ENCODE peak calls at places on chromosomes 7 and 10, in seven cellular contexts. One of them, this sample, is unnamed.

GRCh38 chr10:5595591-5596590 is 70.5 kb downstream of the ASB13 start:
- DNase-seq in PC-9: peak; percentile 93
- DNase-seq in prostate gland: no peak
- DNase-seq in fibroblast of lung: no peak
- DNase-seq in K562: no peak
- DNase-seq in neural progenitor cell: no peak
- DNase-seq in AG04450: peak; percentile 55
- DNase-seq in this sample: no peak

GRCh38 chr10:18216482-18216881 is 76.3 kb downstream of the CACNB2 start:
- DNase-seq in PC-9: no peak
- DNase-seq in prostate gland: no peak
- DNase-seq in fibroblast of lung: peak; percentile 73
- DNase-seq in K562: no peak
- DNase-seq in neural progenitor cell: peak; percentile 20
- DNase-seq in AG04450: no peak
- DNase-seq in this sample: no peak

GRCh38 chr10:129919358-129919757 is 44.7 kb downstream of the EBF3 start:
- DNase-seq in PC-9: no peak
- DNase-seq in prostate gland: no peak
- DNase-seq in fibroblast of lung: no peak
- DNase-seq in K562: no peak
- DNase-seq in neural progenitor cell: no peak
- DNase-seq in AG04450: no peak
- DNase-seq in this sample: no peak

GRCh38 chr10:15168296-15168780 is at the start of gene NMT2:
- DNase-seq in PC-9: peak; percentile 62
- DNase-seq in prostate gland: no peak
- DNase-seq in fibroblast of lung: peak; percentile 35
- DNase-seq in K562: peak; percentile 73
- DNase-seq in neural progenitor cell: peak; percentile 97
- DNase-seq in AG04450: no peak
- DNase-seq in this sample: peak; percentile 94

GRCh38 chr10:92692697-92693533 is 3.2 kb downstream of the HHEX start:
- DNase-seq in PC-9: no peak
- DNase-seq in prostate gland: no peak
- DNase-seq in fibroblast of lung: no peak
- DNase-seq in K562: no peak
- DNase-seq in neural progenitor cell: no peak
- DNase-seq in AG04450: no peak
- DNase-seq in this sample: no peak

GRCh38 chr7:46559194-46559576 is 638.1 kb upstream of the IGFBP3 start:
- DNase-seq in PC-9: peak; percentile 82
- DNase-seq in prostate gland: no peak
- DNase-seq in fibroblast of lung: peak; percentile 95
- DNase-seq in K562: no peak
- DNase-seq in neural progenitor cell: no peak
- DNase-seq in AG04450: peak; percentile 65
- DNase-seq in this sample: no peak

GRCh38 chr7:45988405-45989057 is 67.5 kb upstream of the IGFBP3 start:
- DNase-seq in PC-9: peak; percentile 35
- DNase-seq in prostate gland: no peak
- DNase-seq in fibroblast of lung: no peak
- DNase-seq in K562: no peak
- DNase-seq in neural progenitor cell: no peak
- DNase-seq in AG04450: no peak
- DNase-seq in this sample: no peak

GRCh38 chr7:151717415-151717814 is 159.5 kb downstream of the PRKAG2 start:
- DNase-seq in PC-9: no peak
- DNase-seq in prostate gland: no peak
- DNase-seq in fibroblast of lung: no peak
- DNase-seq in K562: no peak
- DNase-seq in neural progenitor cell: no peak
- DNase-seq in AG04450: no peak
- DNase-seq in this sample: no peak

GRCh38 chr7:73647725-73648592 is 19.7 kb upstream of the VPS37D start:
- DNase-seq in PC-9: no peak
- DNase-seq in prostate gland: no peak
- DNase-seq in fibroblast of lung: no peak
- DNase-seq in K562: peak; percentile 80
- DNase-seq in neural progenitor cell: peak; percentile 67
- DNase-seq in AG04450: no peak
- DNase-seq in this sample: no peak

GRCh38 chr10:46079831-46080585 is 33.9 kb upstream of the MSMB start:
- DNase-seq in PC-9: no peak
- DNase-seq in prostate gland: no peak
- DNase-seq in fibroblast of lung: no peak
- DNase-seq in K562: no peak
- DNase-seq in neural progenitor cell: no peak
- DNase-seq in AG04450: no peak
- DNase-seq in this sample: no peak

GRCh38 chr10:36489928-36490279 is 635.5 kb upstream of the ANKRD30A start:
- DNase-seq in PC-9: no peak
- DNase-seq in prostate gland: no peak
- DNase-seq in fibroblast of lung: peak; percentile 64
- DNase-seq in K562: no peak
- DNase-seq in neural progenitor cell: no peak
- DNase-seq in AG04450: peak; percentile 44
- DNase-seq in this sample: no peak

GRCh38 chr10:101258179-101258885 is 29.1 kb upstream of the LBX1 start:
- DNase-seq in PC-9: no peak
- DNase-seq in prostate gland: no peak
- DNase-seq in fibroblast of lung: no peak
- DNase-seq in K562: peak; percentile 54
- DNase-seq in neural progenitor cell: no peak
- DNase-seq in AG04450: no peak
- DNase-seq in this sample: no peak

GRCh38 chr7:148286150-148286549 is 304.4 kb upstream of the C7orf33 start:
- DNase-seq in PC-9: no peak
- DNase-seq in prostate gland: no peak
- DNase-seq in fibroblast of lung: no peak
- DNase-seq in K562: no peak
- DNase-seq in neural progenitor cell: peak; percentile 48
- DNase-seq in AG04450: no peak
- DNase-seq in this sample: no peak
- TF ChIP-seq CTCF in PC-9: peak; percentile 26
- TF ChIP-seq CTCF in prostate gland: no peak
- TF ChIP-seq CTCF in fibroblast of lung: no peak
- TF ChIP-seq CTCF in K562: peak; percentile 48
- TF ChIP-seq CTCF in neural progenitor cell: peak; percentile 68
- TF ChIP-seq CTCF in AG04450: no peak
- TF ChIP-seq CTCF in this sample: no peak

GRCh38 chr10:23437987-23438546 is 808 bp upstream of the OTUD1 start:
- DNase-seq in PC-9: no peak
- DNase-seq in prostate gland: no peak
- DNase-seq in fibroblast of lung: no peak
- DNase-seq in K562: no peak
- DNase-seq in neural progenitor cell: peak; percentile 8
- DNase-seq in AG04450: no peak
- DNase-seq in this sample: no peak

GRCh38 chr10:23442936-23443335 is 4.1 kb downstream of the OTUD1 start:
- DNase-seq in PC-9: no peak
- DNase-seq in prostate gland: no peak
- DNase-seq in fibroblast of lung: peak; percentile 63
- DNase-seq in K562: no peak
- DNase-seq in neural progenitor cell: no peak
- DNase-seq in AG04450: no peak
- DNase-seq in this sample: no peak

GRCh38 chr10:23439920-23440875 is 1.3 kb downstream of the OTUD1 start:
- DNase-seq in PC-9: no peak
- DNase-seq in prostate gland: peak; percentile 12
- DNase-seq in fibroblast of lung: peak; percentile 41
- DNase-seq in K562: no peak
- DNase-seq in neural progenitor cell: peak; percentile 57
- DNase-seq in AG04450: no peak
- DNase-seq in this sample: peak; percentile 78

GRCh38 chr10:23438547-23439451 is at the start of gene OTUD1:
- DNase-seq in PC-9: peak; percentile 74
- DNase-seq in prostate gland: peak; percentile 97
- DNase-seq in fibroblast of lung: peak; percentile 94
- DNase-seq in K562: peak; percentile 94
- DNase-seq in neural progenitor cell: peak; percentile 98
- DNase-seq in AG04450: peak; percentile 77
- DNase-seq in this sample: peak; percentile 95

DNA sequence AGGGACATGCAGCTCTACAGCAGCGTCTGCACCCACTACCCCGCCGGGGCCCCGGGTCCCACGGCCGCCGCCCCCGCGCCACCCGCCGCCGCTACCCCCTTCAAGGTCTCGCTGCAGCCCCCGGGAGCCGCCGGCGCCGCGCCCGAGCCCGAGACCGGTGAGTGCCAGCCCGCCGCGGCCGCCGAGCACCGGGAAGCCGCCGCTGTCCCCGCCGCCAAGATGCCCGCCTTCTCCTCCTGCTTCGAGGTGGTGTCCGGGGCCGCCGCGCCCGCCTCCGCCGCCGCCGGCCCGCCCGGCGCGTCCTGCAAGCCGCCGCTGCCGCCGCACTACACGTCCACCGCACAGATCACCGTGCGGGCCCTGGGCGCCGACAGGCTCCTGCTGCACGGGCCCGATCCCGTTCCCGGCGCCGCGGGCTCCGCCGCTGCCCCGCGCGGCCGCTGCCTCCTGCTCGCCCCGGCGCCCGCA is 611 bp downstream of the OTUD1 start:
- DNase-seq in PC-9: no peak
- DNase-seq in prostate gland: peak; percentile 6
- DNase-seq in fibroblast of lung: no peak
- DNase-seq in K562: peak; percentile 41
- DNase-seq in neural progenitor cell: peak; percentile 63
- DNase-seq in AG04450: no peak
- DNase-seq in this sample: no peak
- H3K27ac ChIP-seq in PC-9: peak overlapping the region; percentile 37
- H3K27ac ChIP-seq in prostate gland: peak overlapping the region; percentile 96
- H3K27ac ChIP-seq in fibroblast of lung: peak overlapping the region; percentile 80
- H3K27ac ChIP-seq in K562: peak overlapping the region; percentile 65
- H3K27ac ChIP-seq in neural progenitor cell: no peak overlapping the region
- H3K27ac ChIP-seq in AG04450: no peak overlapping the region
- H3K27ac ChIP-seq in this sample: peak overlapping the region; percentile 99

GRCh38 chr7:138667535-138667934 is 33.6 kb downstream of the SVOPL start:
- DNase-seq in PC-9: no peak
- DNase-seq in prostate gland: no peak
- DNase-seq in fibroblast of lung: no peak
- DNase-seq in K562: no peak
- DNase-seq in neural progenitor cell: no peak
- DNase-seq in AG04450: no peak
- DNase-seq in this sample: no peak
- H3K4me3 ChIP-seq in PC-9: no peak overlapping the region
- H3K4me3 ChIP-seq in prostate gland: no peak overlapping the region
- H3K4me3 ChIP-seq in fibroblast of lung: no peak overlapping the region
- H3K4me3 ChIP-seq in K562: no peak overlapping the region
- H3K4me3 ChIP-seq in neural progenitor cell: no peak overlapping the region
- H3K4me3 ChIP-seq in AG04450: no peak overlapping the region
- H3K4me3 ChIP-seq in this sample: no peak overlapping the region

DNA sequence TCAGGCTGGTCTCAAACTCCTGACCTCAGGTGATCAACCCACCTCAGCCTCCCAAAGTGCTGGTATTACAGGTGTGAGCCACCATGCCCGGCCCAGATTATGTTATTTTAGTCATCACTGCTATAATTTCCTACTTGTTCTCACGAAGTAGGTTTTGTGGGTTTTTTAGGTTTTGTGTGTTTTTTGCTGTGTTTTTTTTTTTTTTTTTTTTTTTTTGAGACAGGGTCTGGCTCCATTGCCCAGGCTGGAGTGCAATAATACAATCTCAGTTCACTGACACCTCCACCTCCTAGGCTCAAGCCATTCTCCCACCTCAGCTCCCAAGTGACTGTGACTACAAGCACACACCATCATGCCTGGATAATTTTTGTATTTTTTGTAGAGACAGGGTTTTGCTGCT is 20.9 kb upstream of the ANAPC16 start:
- DNase-seq in PC-9: no peak
- DNase-seq in prostate gland: no peak
- DNase-seq in fibroblast of lung: no peak
- DNase-seq in K562: no peak
- DNase-seq in neural progenitor cell: no peak
- DNase-seq in AG04450: no peak
- DNase-seq in this sample: no peak
- TF ChIP-seq CTCF in PC-9: no peak
- TF ChIP-seq CTCF in prostate gland: no peak
- TF ChIP-seq CTCF in fibroblast of lung: no peak
- TF ChIP-seq CTCF in K562: no peak
- TF ChIP-seq CTCF in neural progenitor cell: no peak
- TF ChIP-seq CTCF in AG04450: no peak
- TF ChIP-seq CTCF in this sample: no peak

DNA sequence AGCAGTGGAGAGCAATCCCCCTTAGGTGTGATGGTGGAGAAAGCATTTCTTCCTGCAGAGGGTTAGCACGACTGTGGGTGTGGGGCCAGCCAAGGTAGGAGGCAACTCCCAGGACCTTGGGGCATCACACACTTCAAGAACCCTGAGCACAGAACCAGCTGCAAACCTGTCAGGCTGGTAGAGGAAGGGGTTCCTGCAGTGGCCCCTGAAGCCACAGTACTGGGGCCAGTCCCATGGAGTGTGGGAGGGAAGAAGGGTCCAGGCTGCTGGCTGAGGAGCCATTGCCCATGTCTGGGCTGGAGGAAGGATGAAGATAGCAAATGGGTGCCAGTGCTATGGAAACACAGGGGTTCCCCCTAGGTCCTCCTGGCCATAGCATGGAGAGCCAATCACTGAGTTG is 110.5 kb downstream of the VWC2 start:
- DNase-seq in PC-9: no peak
- DNase-seq in prostate gland: no peak
- DNase-seq in fibroblast of lung: no peak
- DNase-seq in K562: no peak
- DNase-seq in neural progenitor cell: no peak
- DNase-seq in AG04450: no peak
- DNase-seq in this sample: no peak
- H3K27ac ChIP-seq in PC-9: no peak overlapping the region
- H3K27ac ChIP-seq in prostate gland: no peak overlapping the region
- H3K27ac ChIP-seq in fibroblast of lung: no peak overlapping the region
- H3K27ac ChIP-seq in K562: no peak overlapping the region
- H3K27ac ChIP-seq in neural progenitor cell: no peak overlapping the region
- H3K27ac ChIP-seq in AG04450: no peak overlapping the region
- H3K27ac ChIP-seq in this sample: no peak overlapping the region

GRCh38 chr7:21999896-22000295 is 54.2 kb upstream of the CDCA7L start:
- DNase-seq in PC-9: no peak
- DNase-seq in prostate gland: no peak
- DNase-seq in fibroblast of lung: peak; percentile 5
- DNase-seq in K562: no peak
- DNase-seq in neural progenitor cell: no peak
- DNase-seq in AG04450: no peak
- DNase-seq in this sample: no peak
- H3K4me3 ChIP-seq in PC-9: no peak overlapping the region
- H3K4me3 ChIP-seq in prostate gland: no peak overlapping the region
- H3K4me3 ChIP-seq in fibroblast of lung: no peak overlapping the region
- H3K4me3 ChIP-seq in K562: no peak overlapping the region
- H3K4me3 ChIP-seq in neural progenitor cell: no peak overlapping the region
- H3K4me3 ChIP-seq in AG04450: no peak overlapping the region
- H3K4me3 ChIP-seq in this sample: no peak overlapping the region

DNA sequence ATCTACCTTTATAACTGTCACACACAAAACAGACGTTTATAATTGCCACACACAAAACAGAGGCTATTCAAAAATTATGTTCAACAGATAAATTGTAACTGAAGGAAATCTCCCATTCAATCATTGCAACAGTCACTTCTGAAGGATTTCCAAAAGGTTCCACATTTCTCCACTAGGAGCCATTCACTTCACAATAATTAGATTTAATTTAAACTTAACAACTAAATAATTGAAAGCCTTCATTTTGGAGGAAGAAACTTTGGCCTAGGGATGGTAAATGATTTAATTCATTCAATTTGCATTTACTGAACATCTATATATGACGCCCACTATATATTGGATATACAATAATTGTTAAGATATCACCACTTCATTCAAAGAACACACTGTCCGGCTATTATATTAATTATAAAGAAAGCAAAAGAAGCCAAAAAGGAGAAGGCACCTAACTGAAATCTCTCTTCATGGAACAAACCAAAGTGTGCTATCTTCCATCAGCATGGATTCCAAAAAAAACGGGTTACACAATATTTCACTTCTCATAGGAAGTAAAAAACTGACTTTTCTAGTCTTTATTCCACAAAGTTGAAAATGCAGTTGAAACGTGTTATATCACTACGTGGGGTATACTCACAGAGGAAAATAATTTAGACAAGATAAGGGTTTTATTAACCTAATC is 1.7 kb downstream of the ATAD1 start:
- DNase-seq in PC-9: no peak
- DNase-seq in prostate gland: no peak
- DNase-seq in fibroblast of lung: no peak
- DNase-seq in K562: no peak
- DNase-seq in neural progenitor cell: no peak
- DNase-seq in AG04450: no peak
- DNase-seq in this sample: no peak
- TF ChIP-seq CTCF in PC-9: peak; percentile 45
- TF ChIP-seq CTCF in prostate gland: no peak
- TF ChIP-seq CTCF in fibroblast of lung: no peak
- TF ChIP-seq CTCF in K562: no peak
- TF ChIP-seq CTCF in neural progenitor cell: peak; percentile 28
- TF ChIP-seq CTCF in AG04450: peak; percentile 5
- TF ChIP-seq CTCF in this sample: no peak

This sample was measured in coronary artery.